ENCODE peak calls at places on chromosomes 12 and 14, in six cellular contexts. V is stimulated activated effector memory CD8-positive, alpha-beta T cell treated with anti-CD3 and anti-CD28 coated beads, Interleukin-12 subunit alpha, Interleukin-12 subunit beta, amount 100 ng/mL, for 72 hours; J is nucleus accumbens; K is body of pancreas; Q is stimulated activated CD4-positive, alpha-beta T cell treated with anti-CD3 and anti-CD28 coated beads, Interleukin-12 subunit alpha, Interleukin-12 subunit beta, amount 100 ng/mL, for 24 hours; C is HEK293T. B is an unnamed sample.

GRCh38 chr12:127083028-127083949 is 1183.7 kb upstream of the TMEM132C start:
- DNase-seq in V (no peak), J (no peak), K (peak), Q (no peak), C (no peak), B (peak)

GRCh38 chr12:41277019-41277770 is 89.1 kb downstream of the PDZRN4 start:
- DNase-seq in V (no peak), J (no peak), K (peak), Q (no peak), C (peak), B (peak)

GRCh38 chr14:74634964-74635363 is 22.9 kb upstream of the LTBP2 start:
- DNase-seq in V (no peak), J (no peak), K (no peak), Q (no peak), C (no peak), B (no peak)

GRCh38 chr12:109981311-109981710 is 14.9 kb downstream of the GIT2 start:
- DNase-seq in V (no peak), J (no peak), K (no peak), Q (no peak), C (no peak), B (no peak)

GRCh38 chr14:76375484-76375883 is 453 bp upstream of the ESRRB start:
- DNase-seq in V (no peak), J (no peak), K (no peak), Q (no peak), C (no peak), B (no peak)

GRCh38 chr14:90061849-90062794 is at the start of gene KCNK13:
- DNase-seq in V (no peak), J (no peak), K (peak), Q (no peak), C (peak), B (peak)

GRCh38 chr12:8037046-8037663 is 4.6 kb downstream of the FOXJ2 start:
- DNase-seq in V (no peak), J (no peak), K (peak), Q (no peak), C (no peak), B (no peak)

GRCh38 chr12:65808580-65808979 is 15.7 kb upstream of the HMGA2 start:
- DNase-seq in V (no peak), J (no peak), K (no peak), Q (no peak), C (no peak), B (no peak)

GRCh38 chr12:120292411-120292660 is 633 bp upstream of the RNU4-2 start:
- DNase-seq in V (no peak), J (no peak), K (no peak), Q (no peak), C (no peak), B (no peak)

GRCh38 chr14:23571701-23572523 is 4.3 kb upstream of the AP1G2 start:
- DNase-seq in V (no peak), J (no peak), K (no peak), Q (no peak), C (no peak), B (no peak)

GRCh38 chr14:54197369-54197768 is 199.4 kb upstream of the CDKN3 start:
- DNase-seq in V (no peak), J (no peak), K (no peak), Q (no peak), C (no peak), B (no peak)

GRCh38 chr14:65941091-65941490 is 528.6 kb downstream of the FUT8 start:
- DNase-seq in V (no peak), J (no peak), K (no peak), Q (no peak), C (no peak), B (no peak)

GRCh38 chr12:125299840-125300239 is 234.6 kb downstream of the AACS start:
- DNase-seq in V (no peak), J (no peak), K (no peak), Q (no peak), C (no peak), B (no peak)

GRCh38 chr12:116370004-116370404 is 92.5 kb upstream of the MED13L start:
- DNase-seq in V (no peak), J (no peak), K (peak), Q (no peak), C (no peak), B (no peak)

GRCh38 chr12:102726686-102727085 is 190.4 kb downstream of the PAH start:
- DNase-seq in V (no peak), J (no peak), K (no peak), Q (no peak), C (no peak), B (no peak)

GRCh38 chr14:96959992-96960391 is 162.8 kb downstream of the VRK1 start:
- DNase-seq in V (no peak), J (no peak), K (no peak), Q (no peak), C (no peak), B (no peak)

GRCh38 chr14:100401031-100401692 is 78.0 kb downstream of the SLC25A47 start:
- DNase-seq in V (no peak), J (no peak), K (no peak), Q (no peak), C (no peak), B (no peak)

GRCh38 chr14:106210650-106211049 is 684.3 kb downstream of the TMEM121 start:
- DNase-seq in V (no peak), J (no peak), K (no peak), Q (no peak), C (no peak), B (peak)

GRCh38 chr12:66279127-66279712 is 23.1 kb upstream of the HELB start:
- DNase-seq in V (no peak), J (no peak), K (no peak), Q (no peak), C (peak), B (peak)

GRCh38 chr12:59113831-59114273 is 193.5 kb upstream of the LRIG3 start:
- DNase-seq in V (no peak), J (peak), K (peak), Q (no peak), C (peak), B (peak)

B was measured in T47D.